ENCODE peak calls at places on chromosomes 16 and 17, in ten cellular contexts. H is right atrium auricular region, O is mucosa of descending colon, U is A549, F is pancreas, B is IMR-90, C is WTC11, D is astrocyte, M is GM13977, K is stomach. S is an unnamed sample.

GRCh38 chr17:50052822-50053653 is 2.9 kb upstream of the ITGA3 start:
- DNase-seq in H (peak; percentile 68), O (no peak), U (peak; percentile 45), F (no peak), B (peak; percentile 38), C (no peak), D (peak; percentile 56), M (no peak), K (peak; percentile 43), S (peak; percentile 49)

GRCh38 chr16:50879873-50880695 is 138.2 kb downstream of the CYLD start:
- DNase-seq in H (peak; percentile 52), O (no peak), U (peak; percentile 6), F (no peak), B (no peak), C (peak; percentile 72), D (no peak), M (no peak), K (no peak), S (peak; percentile 35)

GRCh38 chr17:61128671-61129115 is 270.9 kb upstream of the TBX2 start:
- DNase-seq in H (no peak), O (no peak), U (no peak), F (no peak), B (peak; percentile 52), C (no peak), D (no peak), M (no peak), K (no peak), S (no peak)

GRCh38 chr17:79990051-79990592 is 45.5 kb downstream of the TBC1D16 start:
- DNase-seq in H (no peak), O (no peak), U (no peak), F (peak; percentile 62), B (no peak), C (no peak), D (no peak), M (no peak), K (no peak), S (no peak)

GRCh38 chr17:57588086-57588485 is 157.0 kb downstream of the CCDC182 start:
- DNase-seq in H (no peak), O (no peak), U (no peak), F (no peak), B (no peak), C (no peak), D (no peak), M (no peak), K (no peak), S (no peak)

GRCh38 chr17:18129041-18129502 is 20.5 kb downstream of the MYO15A start:
- DNase-seq in H (no peak), O (no peak), U (peak; percentile 72), F (no peak), B (peak; percentile 68), C (no peak), D (peak; percentile 8), M (no peak), K (peak; percentile 77), S (peak; percentile 34)

GRCh38 chr16:339680-340079 is 12.8 kb downstream of the AXIN1 start:
- DNase-seq in H (no peak), O (peak; percentile 55), U (no peak), F (no peak), B (no peak), C (no peak), D (no peak), M (no peak), K (no peak), S (no peak)

GRCh38 chr17:78341559-78342437 is 18.1 kb downstream of the SOCS3 start:
- DNase-seq in H (no peak), O (peak; percentile 85), U (peak; percentile 77), F (peak; percentile 87), B (peak; percentile 74), C (peak; percentile 75), D (peak; percentile 68), M (peak; percentile 62), K (peak; percentile 79), S (peak; percentile 81)

GRCh38 chr16:50740747-50741146 is 1.1 kb upstream of the CYLD start:
- DNase-seq in H (no peak), O (no peak), U (no peak), F (no peak), B (no peak), C (no peak), D (no peak), M (no peak), K (no peak), S (no peak)

GRCh38 chr16:53766304-53767016 is 62.5 kb downstream of the FTO start:
- DNase-seq in H (no peak), O (no peak), U (no peak), F (no peak), B (peak; percentile 34), C (no peak), D (peak; percentile 62), M (no peak), K (no peak), S (no peak)

GRCh38 chr17:40447148-40447644 is 3.9 kb downstream of the IGFBP4 start:
- DNase-seq in H (no peak), O (peak; percentile 59), U (no peak), F (no peak), B (no peak), C (no peak), D (no peak), M (no peak), K (no peak), S (no peak)

GRCh38 chr17:40442392-40443195 is 656 bp upstream of the IGFBP4 start:
- DNase-seq in H (no peak), O (no peak), U (peak; percentile 73), F (no peak), B (peak; percentile 47), C (no peak), D (no peak), M (no peak), K (no peak), S (no peak)

GRCh38 chr17:40443196-40443987 is at the start of gene IGFBP4:
- DNase-seq in H (peak; percentile 81), O (peak; percentile 89), U (peak; percentile 89), F (peak; percentile 80), B (peak; percentile 71), C (peak; percentile 88), D (peak; percentile 49), M (peak; percentile 86), K (peak; percentile 77), S (peak; percentile 100)

GRCh38 chr17:40445769-40446468 is 2.7 kb downstream of the IGFBP4 start:
- DNase-seq in H (no peak), O (no peak), U (peak; percentile 60), F (no peak), B (peak; percentile 27), C (no peak), D (no peak), M (no peak), K (no peak), S (peak; percentile 61)

DNA sequence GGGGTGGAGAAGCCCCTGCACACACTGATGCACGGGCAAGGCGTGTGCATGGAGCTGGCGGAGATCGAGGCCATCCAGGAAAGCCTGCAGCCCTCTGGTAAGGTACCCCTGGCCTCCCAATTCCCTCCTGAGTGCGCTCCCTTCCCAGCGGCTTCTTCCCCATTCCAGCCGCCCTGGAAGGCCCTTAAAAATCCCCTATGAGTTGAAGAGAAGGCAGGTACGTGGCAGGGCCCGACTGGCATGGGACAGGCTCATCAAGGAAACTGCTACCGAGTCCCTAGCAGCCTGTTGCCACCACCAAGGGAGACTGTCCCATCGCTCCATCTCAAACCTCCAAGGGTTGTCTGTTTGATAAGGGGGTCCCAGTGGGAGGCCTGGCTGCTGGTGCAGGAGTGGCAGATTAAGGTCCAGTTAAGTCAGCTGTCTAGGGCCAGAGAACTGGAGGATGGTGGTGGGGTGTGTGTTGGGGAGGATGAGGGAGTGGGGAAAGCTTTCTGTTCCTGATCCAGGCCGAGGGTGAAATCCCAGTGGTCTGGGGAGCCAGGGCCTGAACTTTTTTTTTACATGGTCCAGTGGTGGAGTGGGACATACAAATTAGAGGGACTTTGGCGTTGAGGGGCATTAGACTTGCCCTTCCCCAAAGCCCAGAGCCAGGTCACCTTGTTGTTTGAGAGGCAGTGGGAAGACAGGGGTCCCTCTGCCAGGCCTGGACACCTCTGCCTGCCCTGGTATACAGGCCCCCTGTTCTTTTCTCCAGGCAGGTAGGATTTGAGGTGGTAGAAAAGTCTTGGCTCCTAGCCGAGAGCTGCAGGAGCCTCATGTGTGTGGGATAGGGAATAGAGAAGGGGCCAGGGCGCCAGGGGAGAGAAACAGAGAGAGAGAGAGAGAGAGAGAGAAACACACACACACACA is 994 bp downstream of the IGFBP4 start:
- DNase-seq in H (no peak), O (no peak), U (peak; percentile 52), F (no peak), B (peak; percentile 19), C (no peak), D (no peak), M (no peak), K (no peak), S (no peak)
- TF ChIP-seq CTCF in H (no peak), O (no peak), U (no peak), F (no peak), B (no peak), C (no peak), D (no peak), M (peak; percentile 2), K (no peak), S (no peak)

DNA sequence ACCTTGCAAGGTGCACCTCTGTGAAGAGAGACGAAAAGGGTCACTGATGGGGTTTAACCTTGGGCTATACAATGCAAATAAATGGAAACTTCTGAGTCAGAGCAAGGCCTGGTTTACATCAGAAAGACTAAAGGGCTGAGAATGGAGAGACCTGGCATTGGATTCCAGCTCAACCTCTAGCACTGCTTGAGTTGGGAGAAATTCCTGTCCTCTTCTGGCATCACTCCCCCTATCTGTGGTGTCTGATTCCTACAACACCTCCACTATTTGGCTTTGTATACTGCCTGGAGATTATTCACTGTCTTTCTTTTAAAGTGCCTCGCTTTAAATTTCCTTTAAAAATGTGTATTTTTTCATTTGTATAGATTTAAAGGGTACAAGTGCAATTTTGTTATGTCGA is 68.8 kb downstream of the GPR139 start:
- DNase-seq in H (no peak), O (no peak), U (no peak), F (no peak), B (no peak), C (peak; percentile 23), D (no peak), M (no peak), K (no peak), S (no peak)
- TF ChIP-seq CTCF in H (no peak), O (no peak), U (no peak), F (no peak), B (no peak), C (peak; percentile 28), D (no peak), M (no peak), K (no peak), S (no peak)

GRCh38 chr16:85428168-85428898 is 184.8 kb upstream of the GSE1 start:
- DNase-seq in H (no peak), O (peak; percentile 75), U (peak; percentile 68), F (peak; percentile 52), B (no peak), C (peak; percentile 63), D (no peak), M (peak; percentile 89), K (peak; percentile 72), S (peak; percentile 68)
- TF ChIP-seq CTCF in H (peak; percentile 21), O (peak; percentile 25), U (peak; percentile 67), F (peak; percentile 16), B (peak; percentile 39), C (peak; percentile 27), D (peak; percentile 31), M (peak; percentile 80), K (no peak), S (peak; percentile 61)

DNA sequence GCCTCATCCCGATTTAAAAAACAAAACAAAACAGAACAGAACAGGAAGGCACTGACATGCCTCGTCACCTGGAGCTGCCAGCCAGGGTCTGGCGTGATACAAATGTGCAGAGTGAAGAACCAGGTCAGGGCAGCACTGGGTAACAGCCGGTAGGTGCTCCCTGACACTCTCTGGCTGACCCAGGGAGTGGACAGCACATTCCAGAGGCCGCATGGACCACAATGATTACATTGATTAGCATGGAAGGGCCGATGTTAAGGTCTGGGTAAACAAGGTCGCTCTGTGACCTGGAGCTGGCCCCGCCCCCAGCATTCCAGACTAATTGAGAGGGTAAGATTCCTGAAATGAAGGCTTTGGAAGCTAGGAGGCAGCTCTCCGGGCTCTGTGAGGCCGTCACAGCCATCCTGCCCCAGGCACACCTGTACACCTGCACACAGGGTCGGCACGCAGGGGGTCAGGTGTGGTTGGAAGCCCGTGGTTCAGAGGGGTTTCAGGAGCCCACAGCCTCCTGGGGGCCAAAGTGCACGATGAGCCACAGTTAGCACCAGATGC is 21.4 kb downstream of the PIEZO1 start:
- DNase-seq in H (no peak), O (no peak), U (no peak), F (peak; percentile 70), B (no peak), C (peak; percentile 91), D (no peak), M (no peak), K (peak; percentile 42), S (peak; percentile 78)
- TF ChIP-seq CTCF in H (no peak), O (no peak), U (no peak), F (no peak), B (no peak), C (no peak), D (no peak), M (no peak), K (no peak), S (no peak)